ENCODE peak calls at places on chromosomes 11 and 22, in ten cellular contexts. N is NCI-H1417, L is NCI-H1048, U is germinal center, X is skeletal muscle cell, F is NCI-H1436, E is SJSA1, A is NCI-H345, S is midbrain, C is AG08396. W is an unnamed sample.

GRCh38 chr11:32231909-32232493 is 141.1 kb downstream of the RCN1 start:
- DNase-seq in A (peak), S (no peak), X (no peak), L (no peak), C (peak), U (peak), N (peak), F (peak), E (no peak), W (no peak)

GRCh38 chr11:32905028-32905667 is 12.5 kb downstream of the QSER1 start:
- DNase-seq in C (no peak), L (peak), A (no peak), X (no peak), U (no peak), S (no peak), F (no peak), E (no peak), N (no peak), W (no peak)

GRCh38 chr22:43313497-43314474 is 29.4 kb downstream of the SCUBE1 start:
- DNase-seq in A (no peak), X (peak), L (no peak), E (no peak), S (no peak), F (peak), N (peak), C (no peak), U (no peak), W (no peak)

GRCh38 chr22:22835892-22836291 is 51.7 kb upstream of the IGLL5 start:
- DNase-seq in S (no peak), L (no peak), C (no peak), A (no peak), U (no peak), X (no peak), N (no peak), F (no peak), E (no peak), W (no peak)

GRCh38 chr11:64170419-64170818 is 4.5 kb upstream of the MACROD1 start:
- DNase-seq in N (no peak), U (no peak), E (no peak), F (no peak), X (no peak), S (no peak), A (no peak), C (no peak), L (no peak), W (no peak)

GRCh38 chr22:43490311-43490710 is 78.5 kb downstream of the MPPED1 start:
- DNase-seq in A (no peak), S (no peak), E (no peak), L (no peak), U (no peak), F (no peak), C (no peak), N (no peak), X (no peak), W (no peak)

GRCh38 chr11:78040691-78041379 is 17.8 kb upstream of the KCTD14 start:
- DNase-seq in F (no peak), L (no peak), E (no peak), X (no peak), U (no peak), A (peak), N (no peak), S (no peak), C (no peak), W (no peak)

GRCh38 chr11:64753380-64754123 is 6.2 kb downstream of the PYGM start:
- DNase-seq in L (no peak), A (no peak), N (no peak), X (no peak), F (no peak), C (no peak), E (no peak), S (no peak), U (no peak), W (no peak)

GRCh38 chr11:122659676-122660571 is 4.4 kb downstream of the UBASH3B start:
- DNase-seq in N (no peak), C (no peak), A (no peak), F (no peak), S (no peak), L (no peak), U (no peak), X (no peak), E (no peak), W (no peak)

GRCh38 chr11:92843455-92843854 is 126.0 kb upstream of the MTNR1B start:
- DNase-seq in U (no peak), L (no peak), A (peak), X (no peak), F (no peak), S (no peak), N (peak), C (no peak), E (no peak), W (no peak)

GRCh38 chr11:59957094-59957493 is 6.7 kb upstream of the OOSP4A start:
- DNase-seq in N (no peak), A (no peak), L (no peak), F (no peak), C (no peak), S (no peak), X (no peak), E (no peak), U (no peak), W (no peak)

GRCh38 chr22:49670610-49671330 is 156.9 kb downstream of the BRD1 start:
- DNase-seq in F (no peak), E (no peak), X (no peak), S (no peak), L (no peak), U (peak), N (no peak), C (no peak), A (no peak), W (peak)